ENCODE peak calls at places on chromosome 21, in eight cellular contexts. X, V, F, N, D, L, Q and R are unnamed samples.

GRCh38 chr21:36902793-36903192 is 63.7 kb downstream of the HLCS start:
- DNase-seq in X (no peak), F (no peak), Q (peak), V (no peak), L (no peak), D (no peak), N (no peak), R (no peak)

GRCh38 chr21:21003701-21004100 is 5.5 kb downstream of the NCAM2 start:
- DNase-seq in X (no peak), V (no peak), L (no peak), Q (peak), D (no peak), F (no peak), N (no peak), R (no peak)

GRCh38 chr21:41766883-41767605 is at the start of gene RIPK4:
- DNase-seq in N (peak), Q (peak), D (peak), V (peak), L (peak), F (peak), X (no peak), R (no peak)

GRCh38 chr21:39647476-39647875 is 34.7 kb downstream of the B3GALT5 start:
- DNase-seq in F (no peak), V (no peak), N (no peak), L (no peak), D (no peak), Q (peak), X (no peak), R (no peak)

GRCh38 chr21:34336245-34336644 is 27.6 kb upstream of the KCNE2 start:
- DNase-seq in Q (no peak), V (no peak), N (no peak), L (no peak), X (no peak), D (no peak), F (no peak), R (no peak)

GRCh38 chr21:25561668-25562641 is 45.3 kb downstream of the MRPL39 start:
- DNase-seq in N (peak), Q (peak), X (no peak), D (peak), L (peak), V (peak), F (peak), R (peak)

GRCh38 chr21:35849131-35849530 is 211.2 kb downstream of the SETD4 start:
- DNase-seq in N (no peak), D (no peak), F (no peak), Q (no peak), L (no peak), V (no peak), X (no peak), R (no peak)

GRCh38 chr21:42145569-42146250 is 73.2 kb upstream of the ABCG1 start:
- DNase-seq in Q (peak), X (no peak), V (peak), L (peak), D (peak), F (peak), N (peak), R (peak)

GRCh38 chr21:33801424-33802405 is 113.9 kb downstream of the ATP5PO start:
- DNase-seq in V (no peak), N (no peak), F (no peak), X (no peak), L (no peak), D (no peak), Q (peak), R (no peak)

GRCh38 chr21:29819675-29820337 is 120.0 kb downstream of the GRIK1 start:
- DNase-seq in N (no peak), V (no peak), X (no peak), L (no peak), D (no peak), F (no peak), Q (no peak), R (no peak)

GRCh38 chr21:38831526-38832467 is 26.1 kb downstream of the ETS2 start:
- DNase-seq in V (no peak), N (peak), D (no peak), Q (peak), L (no peak), X (no peak), F (peak), R (no peak)

GRCh38 chr21:29671728-29672127 is 268.1 kb downstream of the GRIK1 start:
- DNase-seq in F (no peak), X (no peak), N (no peak), V (no peak), L (no peak), D (no peak), Q (no peak), R (no peak)

GRCh38 chr21:41774467-41775151 is 7.8 kb upstream of the RIPK4 start:
- DNase-seq in V (no peak), Q (no peak), D (no peak), L (no peak), X (no peak), N (no peak), F (no peak), R (no peak)

GRCh38 chr21:16181024-16181423 is 451.2 kb downstream of the USP25 start:
- DNase-seq in X (no peak), L (no peak), Q (no peak), N (no peak), D (no peak), V (no peak), F (no peak), R (no peak)

GRCh38 chr21:45990741-45991605 is 9.4 kb downstream of the COL6A1 start:
- DNase-seq in F (no peak), L (peak), Q (peak), D (peak), N (no peak), V (no peak), X (no peak), R (no peak)

GRCh38 chr21:31335957-31336738 is 7.9 kb downstream of the TIAM1 start:
- DNase-seq in L (no peak), F (peak), V (no peak), N (no peak), Q (peak), X (no peak), D (no peak), R (peak)

GRCh38 chr21:45460611-45461368 is 55.8 kb downstream of the COL18A1 start:
- DNase-seq in X (no peak), V (no peak), Q (peak), N (no peak), L (no peak), F (no peak), D (no peak), R (no peak)

GRCh38 chr21:14318598-14318997 is 64.3 kb downstream of the HSPA13 start:
- DNase-seq in L (no peak), N (no peak), X (no peak), Q (no peak), F (no peak), V (no peak), D (no peak), R (no peak)

GRCh38 chr21:45471229-45472052 is 66.5 kb downstream of the COL18A1 start:
- DNase-seq in N (no peak), Q (peak), D (no peak), F (no peak), V (no peak), X (no peak), L (no peak), R (no peak)

GRCh38 chr21:37413553-37414291 is 47.1 kb downstream of the DYRK1A start:
- DNase-seq in L (no peak), Q (no peak), X (no peak), F (no peak), V (no peak), N (no peak), D (no peak), R (no peak)

GRCh38 chr21:33682992-33683627 is 40.8 kb downstream of the ITSN1 start:
- DNase-seq in V (no peak), X (no peak), D (no peak), Q (no peak), L (no peak), N (no peak), F (no peak), R (no peak)

GRCh38 chr21:16534408-16535099 is 804.8 kb downstream of the USP25 start:
- DNase-seq in L (no peak), N (no peak), Q (no peak), V (no peak), D (no peak), F (no peak), X (peak), R (no peak)

GRCh38 chr21:39527067-39527595 is 75.4 kb downstream of the SH3BGR start:
- DNase-seq in X (no peak), F (no peak), V (no peak), Q (no peak), N (no peak), L (no peak), D (no peak), R (no peak)

GRCh38 chr21:41664881-41665765 is 101.7 kb downstream of the RIPK4 start:
- DNase-seq in F (no peak), L (no peak), Q (peak), X (no peak), D (no peak), V (no peak), N (no peak), R (no peak)

GRCh38 chr21:23016617-23017016 is 2018.4 kb downstream of the NCAM2 start:
- DNase-seq in X (no peak), L (no peak), D (no peak), F (no peak), N (no peak), Q (no peak), V (no peak), R (peak)

GRCh38 chr21:36079010-36079649 is 9.3 kb downstream of the CBR1 start:
- DNase-seq in D (no peak), V (no peak), X (no peak), L (no peak), Q (no peak), N (no peak), F (peak), R (no peak)

GRCh38 chr21:31612889-31613785 is 46.4 kb upstream of the SOD1 start:
- DNase-seq in L (no peak), Q (no peak), D (no peak), V (no peak), N (no peak), X (no peak), F (no peak), R (no peak)

GRCh38 chr21:33949516-33950424 is 34.2 kb upstream of the ATP5PO start:
- DNase-seq in V (peak), L (peak), N (no peak), F (peak), X (no peak), D (peak), Q (no peak), R (no peak)

GRCh38 chr21:41402796-41403195 is 23.2 kb upstream of the MX1 start:
- DNase-seq in X (no peak), D (no peak), F (no peak), V (no peak), N (no peak), L (no peak), Q (no peak), R (no peak)

GRCh38 chr21:29376556-29376955 is 77.8 kb downstream of the BACH1 start:
- DNase-seq in Q (peak), F (peak), D (peak), V (peak), L (peak), N (peak), X (no peak), R (no peak)

GRCh38 chr21:29130234-29130993 is at the start of gene MAP3K7CL:
- DNase-seq in Q (peak), F (no peak), N (no peak), V (no peak), D (no peak), X (no peak), L (no peak), R (no peak)

GRCh38 chr21:31731112-31731801 is 661 bp downstream of the SCAF4 start:
- DNase-seq in V (peak), N (peak), L (peak), F (peak), D (peak), Q (peak), X (peak), R (peak)

GRCh38 chr21:46226146-46226545 is 2.4 kb downstream of the LSS start:
- DNase-seq in X (no peak), V (no peak), D (no peak), F (no peak), L (no peak), Q (peak), N (no peak), R (no peak)

GRCh38 chr21:26405735-26406361 is 167.2 kb downstream of the CYYR1 start:
- DNase-seq in F (no peak), N (no peak), L (no peak), V (no peak), X (no peak), Q (peak), D (no peak), R (no peak)

GRCh38 chr21:42262826-42263225 is 43.9 kb downstream of the ABCG1 start:
- DNase-seq in N (no peak), F (no peak), D (no peak), L (no peak), V (no peak), Q (peak), X (no peak), R (no peak)

GRCh38 chr21:34298797-34299539 is 64.8 kb upstream of the KCNE2 start:
- DNase-seq in L (no peak), N (no peak), X (no peak), D (no peak), V (no peak), Q (no peak), F (no peak), R (no peak)

GRCh38 chr21:38958940-38959685 is 153.4 kb downstream of the ETS2 start:
- DNase-seq in D (no peak), L (no peak), N (no peak), V (no peak), F (no peak), Q (peak), X (no peak), R (no peak)